ENCODE peak calls at places on chromosome 15, in six cellular contexts. C, P, R, G, Z and T are unnamed samples.

GRCh38 chr15:34122771-34123183 is 20.9 kb downstream of the PGBD4 start:
- DNase-seq in C (no peak), P (no peak), R (no peak), G (no peak), Z (no peak), T (peak)

GRCh38 chr15:85380860-85381535 is 595 bp downstream of the AKAP13 start:
- DNase-seq in C (peak), P (peak), R (peak), G (peak), Z (peak), T (no peak)

GRCh38 chr15:66934315-66934930 is 131.0 kb upstream of the SMAD3 start:
- DNase-seq in C (no peak), P (no peak), R (no peak), G (no peak), Z (no peak), T (no peak)

GRCh38 chr15:77312523-77312922 is 107.4 kb downstream of the PEAK1 start:
- DNase-seq in C (no peak), P (no peak), R (no peak), G (no peak), Z (no peak), T (no peak)

GRCh38 chr15:41180206-41180789 is 50.3 kb downstream of the EXD1 start:
- DNase-seq in C (no peak), P (no peak), R (no peak), G (no peak), Z (no peak), T (peak)

GRCh38 chr15:58378241-58379085 is 53.3 kb upstream of the LIPC start:
- DNase-seq in C (no peak), P (no peak), R (no peak), G (no peak), Z (no peak), T (no peak)

GRCh38 chr15:71575474-71576045 is 234.8 kb upstream of the NR2E3 start:
- DNase-seq in C (no peak), P (no peak), R (no peak), G (no peak), Z (no peak), T (no peak)

GRCh38 chr15:94070341-94071275 is 160.8 kb upstream of the MCTP2 start:
- DNase-seq in C (peak), P (no peak), R (no peak), G (no peak), Z (peak), T (no peak)

GRCh38 chr15:40239671-40240618 is 1.1 kb downstream of the PAK6 start:
- DNase-seq in C (no peak), P (no peak), R (no peak), G (no peak), Z (peak), T (no peak)

GRCh38 chr15:91857224-91857585 is 3.7 kb downstream of the SLCO3A1 start:
- DNase-seq in C (no peak), P (no peak), R (no peak), G (no peak), Z (no peak), T (no peak)

GRCh38 chr15:92821491-92822116 is 78.5 kb upstream of the CHD2 start:
- DNase-seq in C (no peak), P (no peak), R (no peak), G (no peak), Z (no peak), T (no peak)

GRCh38 chr15:88202231-88202630 is 54.3 kb downstream of the NTRK3 start:
- DNase-seq in C (no peak), P (no peak), R (no peak), G (no peak), Z (no peak), T (no peak)

GRCh38 chr15:33641069-33641468 is 327.2 kb upstream of the CHRM5 start:
- DNase-seq in C (no peak), P (no peak), R (no peak), G (no peak), Z (no peak), T (no peak)

GRCh38 chr15:31042731-31043130 is 51.3 kb upstream of the MTMR10 start:
- DNase-seq in C (no peak), P (no peak), R (no peak), G (no peak), Z (no peak), T (no peak)

GRCh38 chr15:57026016-57026602 is 107.7 kb downstream of the TCF12 start:
- DNase-seq in C (no peak), P (no peak), R (no peak), G (no peak), Z (no peak), T (no peak)

GRCh38 chr15:89416339-89417183 is 79.8 kb downstream of the RHCG start:
- DNase-seq in C (peak), P (no peak), R (peak), G (peak), Z (peak), T (no peak)

GRCh38 chr15:70702584-70702983 is 60.8 kb downstream of the UACA start:
- DNase-seq in C (no peak), P (no peak), R (no peak), G (no peak), Z (no peak), T (no peak)

GRCh38 chr15:31299588-31300207 is 26.9 kb upstream of the KLF13 start:
- DNase-seq in C (peak), P (no peak), R (no peak), G (no peak), Z (no peak), T (no peak)

GRCh38 chr15:31296304-31297220 is 30.1 kb upstream of the KLF13 start:
- DNase-seq in C (no peak), P (peak), R (no peak), G (no peak), Z (peak), T (no peak)